ENCODE peak calls at places on chromosome 11, in seven cellular contexts. J is stomach, H is neural progenitor cell, A is cardiac muscle cell, M is tibial nerve, K is tibial artery, V is heart right ventricle. O is an unnamed sample.

GRCh38 chr11:636511-637332 is at the start of gene DRD4:
- DNase-seq in J (no peak), H (peak; percentile 85), A (peak; percentile 58), M (no peak), K (no peak), V (no peak), O (peak; percentile 22)

GRCh38 chr11:1126491-1126926 is 31.2 kb upstream of the MUC5AC start:
- DNase-seq in J (peak; percentile 20), H (no peak), A (no peak), M (no peak), K (peak; percentile 59), V (no peak), O (no peak)

GRCh38 chr11:27696961-27697360 is 3.3 kb downstream of the BDNF start:
- DNase-seq in J (no peak), H (no peak), A (no peak), M (no peak), K (no peak), V (no peak), O (no peak)

GRCh38 chr11:122186439-122187080 is 70.5 kb upstream of the BLID start:
- DNase-seq in J (no peak), H (no peak), A (no peak), M (no peak), K (no peak), V (no peak), O (peak; percentile 99)

GRCh38 chr11:6926208-6927029 is at the start of gene ZNF215:
- DNase-seq in J (peak; percentile 56), H (peak; percentile 92), A (peak; percentile 78), M (peak; percentile 25), K (peak; percentile 76), V (peak; percentile 71), O (peak; percentile 90)

GRCh38 chr11:125351868-125352250 is 144.2 kb downstream of the FEZ1 start:
- DNase-seq in J (no peak), H (no peak), A (no peak), M (no peak), K (no peak), V (no peak), O (no peak)

GRCh38 chr11:130068546-130068985 is 1.1 kb upstream of the APLP2 start:
- DNase-seq in J (no peak), H (peak; percentile 30), A (no peak), M (no peak), K (no peak), V (no peak), O (no peak)

GRCh38 chr11:134530826-134531225 is 118.8 kb upstream of the B3GAT1 start:
- DNase-seq in J (no peak), H (no peak), A (no peak), M (no peak), K (peak; percentile 28), V (no peak), O (no peak)

GRCh38 chr11:80473562-80473961 is 1032.7 kb upstream of the TENM4 start:
- DNase-seq in J (no peak), H (no peak), A (no peak), M (no peak), K (no peak), V (no peak), O (no peak)

GRCh38 chr11:130216591-130217132 is 57.1 kb downstream of the ST14 start:
- DNase-seq in J (peak; percentile 14), H (no peak), A (no peak), M (no peak), K (no peak), V (no peak), O (no peak)

GRCh38 chr11:13073119-13073981 is 64.2 kb downstream of the RASSF10 start:
- DNase-seq in J (no peak), H (no peak), A (no peak), M (no peak), K (no peak), V (no peak), O (peak; percentile 33)

GRCh38 chr11:110991621-110992355 is 253.7 kb upstream of the POU2AF2 start:
- DNase-seq in J (no peak), H (no peak), A (no peak), M (peak; percentile 36), K (no peak), V (no peak), O (peak; percentile 42)

GRCh38 chr11:69480547-69481392 is 693 bp upstream of the LINC01488 start:
- DNase-seq in J (no peak), H (no peak), A (no peak), M (no peak), K (no peak), V (peak; percentile 74), O (peak; percentile 27)

DNA sequence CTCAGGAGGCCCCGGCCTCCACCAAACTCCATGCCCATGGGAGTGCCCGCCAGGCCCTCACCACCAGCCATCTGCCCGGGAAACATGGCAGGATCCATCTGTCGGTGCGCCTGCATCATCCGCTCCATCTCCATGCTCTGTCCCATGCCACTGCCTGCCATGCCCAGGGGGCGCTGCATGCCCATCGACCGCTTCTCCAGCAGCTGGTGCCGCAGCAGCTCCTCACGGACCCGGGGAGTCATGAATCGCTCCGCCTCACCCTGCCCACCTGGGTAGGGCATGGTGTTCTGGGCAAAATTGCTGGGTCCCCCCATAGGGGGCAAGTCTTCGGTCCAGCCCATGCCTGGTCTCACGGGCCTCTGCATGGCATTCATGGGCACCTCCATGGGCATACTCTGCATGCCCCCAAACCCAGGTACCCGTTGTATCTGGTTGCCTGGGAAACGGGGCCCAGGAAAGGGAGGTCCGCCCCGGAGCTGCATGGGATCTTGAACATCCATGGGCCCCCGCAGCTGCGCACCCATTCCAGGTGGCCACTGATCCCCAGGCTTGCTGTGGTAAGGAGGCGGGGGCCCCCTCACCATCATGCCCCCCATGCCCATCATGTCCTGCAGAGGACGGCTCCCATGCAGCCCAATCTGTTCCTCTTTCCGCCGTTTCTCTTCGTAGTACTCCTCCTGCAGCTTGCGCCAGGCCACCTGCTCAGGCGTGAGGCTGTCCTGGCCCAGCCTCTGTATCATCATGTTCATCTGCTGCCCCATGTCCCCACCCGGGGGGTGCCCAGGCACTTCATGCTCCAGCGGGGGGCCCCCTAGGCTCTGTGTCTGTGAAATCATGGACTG is 18.0 kb downstream of the CXCR5 start:
- DNase-seq in J (no peak), H (no peak), A (no peak), M (no peak), K (peak; percentile 70), V (no peak), O (no peak)
- TF ChIP-seq CTCF in J (no peak), H (no peak), A (peak; percentile 14), M (no peak), K (peak; percentile 6), V (peak; percentile 6), O (peak; percentile 7)

GRCh38 chr11:35554491-35555237 is 29.2 kb upstream of the PAMR1 start:
- DNase-seq in J (no peak), H (no peak), A (no peak), M (no peak), K (no peak), V (no peak), O (peak; percentile 32)
- H3K4me3 ChIP-seq in J (no peak overlapping the region), H (no peak overlapping the region), A (no peak overlapping the region), M (no peak overlapping the region), K (no peak overlapping the region), V (no peak overlapping the region), O (no peak overlapping the region)

GRCh38 chr11:78149646-78150045 is 10.2 kb upstream of the ALG8 start:
- DNase-seq in J (no peak), H (no peak), A (no peak), M (no peak), K (no peak), V (no peak), O (peak; percentile 77)
- TF ChIP-seq CTCF in J (no peak), H (no peak), A (peak; percentile 46), M (peak; percentile 10), K (peak; percentile 56), V (peak; percentile 63), O (peak; percentile 48)

DNA sequence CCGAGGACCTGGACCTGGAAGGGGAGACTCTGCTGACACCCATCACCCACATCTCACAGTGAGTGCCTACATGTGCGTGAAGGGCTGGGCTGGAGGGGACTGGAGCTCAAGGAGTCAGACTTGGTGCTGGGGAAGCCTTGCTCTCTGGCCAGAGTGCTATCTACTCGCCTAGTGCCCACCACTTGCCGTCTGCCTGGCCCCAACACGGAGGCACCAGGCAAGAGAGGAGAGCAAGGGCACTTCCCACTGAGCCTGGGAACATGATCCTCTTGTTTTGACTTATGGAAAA is 37.8 kb downstream of the KCNQ1OT1 start:
- DNase-seq in J (peak; percentile 19), H (no peak), A (no peak), M (no peak), K (no peak), V (no peak), O (no peak)
- H3K4me3 ChIP-seq in J (no peak overlapping the region), H (no peak overlapping the region), A (no peak overlapping the region), M (no peak overlapping the region), K (no peak overlapping the region), V (no peak overlapping the region), O (no peak overlapping the region)

GRCh38 chr11:128482092-128482491 is 105.3 kb downstream of the ETS1 start:
- DNase-seq in J (no peak), H (no peak), A (no peak), M (no peak), K (no peak), V (no peak), O (no peak)

GRCh38 chr11:128483211-128483788 is 104.1 kb downstream of the ETS1 start:
- DNase-seq in J (no peak), H (no peak), A (no peak), M (no peak), K (no peak), V (no peak), O (no peak)

GRCh38 chr11:128481135-128481534 is 106.2 kb downstream of the ETS1 start:
- DNase-seq in J (no peak), H (no peak), A (no peak), M (no peak), K (no peak), V (no peak), O (peak; percentile 93)

GRCh38 chr11:128482512-128483191 is 104.7 kb downstream of the ETS1 start:
- DNase-seq in J (no peak), H (no peak), A (no peak), M (no peak), K (peak; percentile 84), V (no peak), O (no peak)

DNA sequence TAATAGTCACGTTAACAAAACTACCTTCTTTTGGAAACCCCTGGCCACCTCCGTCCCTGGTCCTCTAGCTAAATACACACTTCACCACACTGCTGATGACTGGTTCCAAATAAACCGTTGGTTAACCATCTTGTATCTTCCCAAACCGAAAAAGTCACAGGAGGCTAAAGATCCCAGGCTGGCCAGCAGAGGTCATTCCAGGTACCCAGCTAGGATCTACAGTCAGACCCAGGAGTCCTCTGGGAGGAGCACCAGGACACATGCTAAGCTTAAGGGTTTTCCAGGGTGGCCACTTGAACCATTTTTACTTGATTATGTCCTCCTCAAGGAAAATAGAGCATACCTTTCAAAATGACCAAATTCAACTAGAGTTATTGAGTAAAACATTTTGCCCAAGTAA is 103.2 kb downstream of the ETS1 start:
- DNase-seq in J (no peak), H (no peak), A (no peak), M (no peak), K (no peak), V (no peak), O (no peak)
- TF ChIP-seq CTCF in J (no peak), H (peak; percentile 22), A (no peak), M (no peak), K (no peak), V (peak; percentile 51), O (no peak)

O was measured in fibroblast of pulmonary artery.